ENCODE peak calls at places on chromosome 13, in eight cellular contexts. A is AG04449, J is body of pancreas, S is fibroblast of pulmonary artery, Q is osteocyte, B is kidney, Z is stomach, F is IMR-90. V is an unnamed sample.

GRCh38 chr13:20825476-20825875 is 51.7 kb upstream of the EEF1AKMT1 start:
- DNase-seq in A (no peak), Q (no peak), J (no peak), S (peak), B (no peak), F (peak), Z (no peak), V (no peak)

GRCh38 chr13:27599845-27600553 is 20.3 kb downstream of the LNX2 start:
- DNase-seq in B (no peak), F (peak), A (peak), Z (peak), Q (no peak), S (peak), J (peak), V (peak)

GRCh38 chr13:34076943-34077703 is 259.2 kb downstream of the RFC3 start:
- DNase-seq in S (peak), F (peak), Z (no peak), J (no peak), B (no peak), Q (no peak), A (peak), V (no peak)

GRCh38 chr13:22063416-22064124 is 392.7 kb downstream of the FGF9 start:
- DNase-seq in A (no peak), F (no peak), B (no peak), Q (no peak), S (no peak), J (no peak), Z (no peak), V (no peak)

GRCh38 chr13:101298517-101298916 is 117.8 kb downstream of the NALCN start:
- DNase-seq in Q (no peak), S (no peak), Z (no peak), J (no peak), B (no peak), F (no peak), A (no peak), V (no peak)

GRCh38 chr13:112893570-112894422 is 75.2 kb upstream of the MCF2L start:
- DNase-seq in S (peak), J (peak), Q (no peak), A (no peak), Z (peak), F (peak), B (peak), V (no peak)

GRCh38 chr13:111184685-111185401 is 69.7 kb downstream of the ARHGEF7 start:
- DNase-seq in F (no peak), A (no peak), J (no peak), Z (no peak), B (no peak), S (no peak), Q (no peak), V (peak)

GRCh38 chr13:111035861-111036260 is 79.2 kb upstream of the ARHGEF7 start:
- DNase-seq in B (no peak), Q (no peak), S (no peak), J (no peak), Z (no peak), A (no peak), F (no peak), V (no peak)

GRCh38 chr13:29771247-29771646 is 79.2 kb downstream of the UBL3 start:
- DNase-seq in A (no peak), J (no peak), B (no peak), Q (no peak), Z (no peak), S (peak), F (peak), V (no peak)

GRCh38 chr13:104326523-104326922 is 1260.3 kb upstream of the SLC10A2 start:
- DNase-seq in Q (no peak), F (no peak), Z (no peak), S (no peak), A (no peak), B (no peak), J (no peak), V (no peak)

GRCh38 chr13:85266771-85267170 is 532.4 kb downstream of the SLITRK6 start:
- DNase-seq in A (no peak), Q (no peak), B (no peak), J (no peak), F (no peak), S (no peak), Z (no peak), V (no peak)

GRCh38 chr13:29548722-29549446 is 46.6 kb downstream of the SLC7A1 start:
- DNase-seq in J (peak), S (peak), A (no peak), Q (no peak), Z (no peak), B (no peak), F (peak), V (no peak)

GRCh38 chr13:100875392-100876043 is 200.9 kb upstream of the TMTC4 start:
- DNase-seq in F (peak), Z (no peak), Q (no peak), J (no peak), S (peak), B (no peak), A (peak), V (no peak)

GRCh38 chr13:71799320-71799719 is 67.7 kb downstream of the DACH1 start:
- DNase-seq in A (no peak), F (no peak), Q (no peak), S (no peak), B (no peak), Z (no peak), J (no peak), V (no peak)

GRCh38 chr13:90800082-90800746 is 547.3 kb upstream of the MIR17HG start:
- DNase-seq in Q (no peak), J (peak), S (peak), A (no peak), B (peak), F (no peak), Z (no peak), V (peak)

GRCh38 chr13:49996951-49997895 is at the start of gene TRIM13:
- DNase-seq in A (peak), S (peak), Z (peak), J (peak), B (peak), Q (peak), F (peak), V (peak)

GRCh38 chr13:49997935-49998334 is 1.1 kb downstream of the TRIM13 start:
- DNase-seq in A (no peak), F (no peak), B (no peak), S (no peak), Q (no peak), J (no peak), Z (no peak), V (no peak)

GRCh38 chr13:49995535-49996165 is 1.2 kb upstream of the TRIM13 start:
- DNase-seq in B (no peak), F (no peak), A (no peak), Z (no peak), S (no peak), Q (no peak), J (no peak), V (no peak)

GRCh38 chr13:49998714-49999624 is 2.1 kb downstream of the TRIM13 start:
- DNase-seq in S (no peak), F (no peak), Q (no peak), Z (no peak), J (no peak), B (no peak), A (no peak), V (no peak)

DNA sequence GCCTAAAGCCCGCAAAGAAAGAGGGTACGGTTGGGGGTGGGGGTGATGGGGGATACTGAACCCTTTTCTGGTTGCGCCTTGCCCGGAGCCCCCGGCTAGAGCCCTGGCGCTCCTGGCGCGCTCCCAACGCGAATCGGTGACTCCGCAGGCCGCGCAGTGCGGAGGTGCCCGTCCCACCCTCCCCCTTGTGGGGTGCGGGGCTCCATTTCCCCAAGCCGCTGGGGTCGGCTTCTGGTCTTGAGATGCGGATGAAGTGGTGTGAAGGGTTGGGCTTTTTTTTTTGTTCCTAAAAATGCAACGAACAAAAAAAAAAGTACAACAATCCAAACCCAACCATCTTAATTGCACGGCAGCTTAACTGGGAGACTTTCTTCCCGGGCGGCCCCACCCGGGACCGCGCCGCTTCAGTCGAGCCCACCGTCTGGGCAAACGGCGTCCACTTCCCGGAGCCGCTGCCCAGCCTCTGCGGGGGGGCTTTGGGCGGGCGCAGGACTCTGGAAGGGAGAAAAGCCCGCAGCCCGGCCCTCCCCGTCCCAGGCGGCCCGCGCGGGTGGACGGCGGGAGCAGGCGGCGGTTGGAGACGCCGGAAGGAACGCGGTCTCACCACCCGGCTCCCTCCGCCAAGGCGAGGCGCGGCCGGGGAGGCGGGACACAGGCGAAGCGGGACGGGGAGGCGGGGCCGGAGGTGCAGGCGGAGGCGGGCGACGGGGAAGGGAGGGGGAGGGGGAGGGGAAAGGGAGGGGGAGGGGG is 501 bp upstream of the TRIM13 start:
- DNase-seq in Z (peak), J (peak), B (peak), S (peak), Q (peak), A (no peak), F (peak), V (peak)
- TF ChIP-seq CTCF in Z (no peak), J (peak), B (no peak), S (no peak), Q (no peak), A (no peak), F (no peak), V (no peak)

GRCh38 chr13:73060251-73061160 is 1.7 kb downstream of the KLF5 start:
- DNase-seq in B (no peak), S (peak), A (peak), Z (no peak), J (peak), F (peak), Q (no peak), V (peak)

GRCh38 chr13:73059460-73060250 is 850 bp downstream of the KLF5 start:
- DNase-seq in A (no peak), Q (no peak), F (peak), S (no peak), J (peak), B (peak), Z (peak), V (peak)

GRCh38 chr13:73058432-73058740 is 419 bp upstream of the KLF5 start:
- DNase-seq in F (no peak), Z (no peak), A (no peak), S (no peak), J (no peak), Q (no peak), B (no peak), V (no peak)

GRCh38 chr13:73057284-73058025 is 1.4 kb upstream of the KLF5 start:
- DNase-seq in Q (no peak), A (no peak), J (no peak), B (no peak), S (no peak), F (no peak), Z (no peak), V (no peak)

GRCh38 chr13:73058741-73059459 is at the start of gene KLF5:
- DNase-seq in Q (peak), F (peak), B (peak), J (peak), Z (peak), S (peak), A (peak), V (peak)
- TF ChIP-seq CTCF in Q (no peak), F (no peak), B (peak), J (no peak), Z (no peak), S (no peak), A (no peak), V (no peak)

GRCh38 chr13:99366075-99366987 is 59.1 kb upstream of the GPR183 start:
- DNase-seq in S (no peak), Z (no peak), A (no peak), Q (no peak), B (peak), J (no peak), F (no peak), V (no peak)

GRCh38 chr13:99363949-99364348 is 56.8 kb upstream of the GPR183 start:
- DNase-seq in J (no peak), Q (no peak), Z (no peak), S (no peak), F (no peak), B (no peak), A (no peak), V (no peak)

GRCh38 chr13:99367106-99367616 is 60.0 kb upstream of the GPR183 start:
- DNase-seq in Z (no peak), B (peak), S (no peak), Q (no peak), A (no peak), F (no peak), J (no peak), V (no peak)

GRCh38 chr13:99370476-99371272 is 63.5 kb upstream of the GPR183 start:
- DNase-seq in S (no peak), Q (peak), B (peak), F (no peak), J (no peak), Z (no peak), A (no peak), V (no peak)

GRCh38 chr13:99367663-99368448 is 60.7 kb upstream of the GPR183 start:
- DNase-seq in S (no peak), Z (no peak), B (peak), Q (no peak), F (no peak), A (no peak), J (no peak), V (no peak)
- TF ChIP-seq CTCF in S (no peak), Z (no peak), B (no peak), Q (no peak), F (no peak), A (no peak), J (no peak), V (no peak)

GRCh38 chr13:107144432-107144831 is 576.5 kb upstream of the ARGLU1 start:
- DNase-seq in J (no peak), A (no peak), F (peak), Z (no peak), B (no peak), S (peak), Q (no peak), V (no peak)
- TF ChIP-seq CTCF in J (no peak), A (no peak), F (peak), Z (no peak), B (no peak), S (peak), Q (peak), V (no peak)

DNA sequence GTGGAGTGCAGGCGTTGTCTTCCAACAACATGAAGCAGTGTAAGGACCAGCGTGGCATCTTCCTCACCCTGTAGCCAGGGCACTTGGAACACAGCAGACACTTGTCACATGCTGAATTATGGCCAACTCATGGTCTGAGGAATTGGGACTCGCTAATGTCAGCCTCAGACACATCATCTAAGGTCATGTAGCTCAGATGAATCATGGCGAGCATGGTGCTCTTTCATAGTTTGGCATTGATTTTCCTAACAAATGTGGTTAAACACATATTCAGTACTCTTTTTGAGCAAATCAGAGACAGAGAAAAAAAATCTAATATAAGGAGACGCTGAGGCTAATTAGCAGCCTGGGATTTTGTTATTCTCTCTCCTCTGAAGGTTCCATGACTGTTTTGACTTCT is 99.5 kb upstream of the SGCG start:
- DNase-seq in A (peak), J (no peak), B (no peak), F (peak), Q (no peak), S (no peak), Z (no peak), V (no peak)
- TF ChIP-seq CTCF in A (no peak), J (no peak), B (no peak), F (no peak), Q (no peak), S (no peak), Z (no peak), V (no peak)

GRCh38 chr13:57633950-57634828 is 2.6 kb downstream of the PCDH17 start:
- DNase-seq in Z (no peak), S (no peak), B (peak), J (peak), Q (no peak), F (no peak), A (no peak), V (no peak)

GRCh38 chr13:57631607-57632275 is at the start of gene PCDH17:
- DNase-seq in A (no peak), J (peak), Q (no peak), Z (peak), S (peak), B (no peak), F (no peak), V (no peak)

GRCh38 chr13:57634829-57635165 is 3.3 kb downstream of the PCDH17 start:
- DNase-seq in S (no peak), Z (no peak), B (peak), Q (no peak), F (no peak), A (no peak), J (peak), V (no peak)

GRCh38 chr13:57632276-57633140 is 964 bp downstream of the PCDH17 start:
- DNase-seq in B (no peak), A (no peak), Q (no peak), J (peak), Z (no peak), F (no peak), S (peak), V (no peak)

GRCh38 chr13:57633141-57633949 is 1.8 kb downstream of the PCDH17 start:
- DNase-seq in A (no peak), Q (no peak), J (peak), F (no peak), S (peak), Z (peak), B (peak), V (no peak)
- TF ChIP-seq CTCF in A (no peak), Q (peak), J (peak), F (no peak), S (peak), Z (peak), B (peak), V (no peak)

GRCh38 chr13:50613356-50613831 is 230.1 kb downstream of the DLEU7 start:
- DNase-seq in J (no peak), Z (no peak), S (peak), F (no peak), Q (no peak), A (no peak), B (no peak), V (no peak)

GRCh38 chr13:50610238-50610637 is 233.3 kb downstream of the DLEU7 start:
- DNase-seq in J (no peak), B (no peak), A (no peak), F (no peak), Q (no peak), Z (no peak), S (no peak), V (no peak)

GRCh38 chr13:50611117-50611781 is 232.2 kb downstream of the DLEU7 start:
- DNase-seq in B (no peak), Z (no peak), Q (no peak), S (no peak), A (no peak), F (no peak), J (no peak), V (no peak)

GRCh38 chr13:50615234-50615633 is 228.3 kb downstream of the DLEU7 start:
- DNase-seq in B (no peak), F (no peak), Z (no peak), S (no peak), J (no peak), Q (no peak), A (no peak), V (no peak)

DNA sequence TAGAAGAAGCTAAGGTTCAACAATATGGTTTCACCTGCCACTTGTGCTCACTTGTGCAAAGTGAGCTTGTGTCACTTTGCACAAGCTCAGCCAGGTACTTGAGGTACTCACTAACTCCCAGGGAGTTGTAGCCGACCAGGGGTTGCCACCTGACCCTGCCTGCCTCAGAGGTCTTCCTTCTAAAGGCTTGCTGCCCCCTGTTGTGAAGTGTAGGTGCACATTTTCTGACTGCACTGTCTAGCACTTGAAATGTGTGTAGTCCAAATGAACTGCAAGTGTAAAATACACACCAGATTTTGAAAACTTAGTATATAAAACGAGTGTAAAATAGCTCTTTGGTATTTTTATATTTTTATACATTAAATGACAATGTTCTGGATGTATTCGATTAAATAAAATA is 230.8 kb downstream of the DLEU7 start:
- DNase-seq in A (no peak), Z (no peak), B (no peak), F (no peak), S (no peak), Q (no peak), J (no peak), V (no peak)
- TF ChIP-seq CTCF in A (no peak), Z (no peak), B (no peak), F (no peak), S (no peak), Q (no peak), J (no peak), V (no peak)

GRCh38 chr13:35531551-35531950 is 55.1 kb upstream of the MAB21L1 start:
- DNase-seq in B (no peak), Z (no peak), F (no peak), S (no peak), A (no peak), J (no peak), Q (no peak), V (no peak)
- TF ChIP-seq CTCF in B (no peak), Z (no peak), F (no peak), S (no peak), A (no peak), J (no peak), Q (no peak), V (no peak)

DNA sequence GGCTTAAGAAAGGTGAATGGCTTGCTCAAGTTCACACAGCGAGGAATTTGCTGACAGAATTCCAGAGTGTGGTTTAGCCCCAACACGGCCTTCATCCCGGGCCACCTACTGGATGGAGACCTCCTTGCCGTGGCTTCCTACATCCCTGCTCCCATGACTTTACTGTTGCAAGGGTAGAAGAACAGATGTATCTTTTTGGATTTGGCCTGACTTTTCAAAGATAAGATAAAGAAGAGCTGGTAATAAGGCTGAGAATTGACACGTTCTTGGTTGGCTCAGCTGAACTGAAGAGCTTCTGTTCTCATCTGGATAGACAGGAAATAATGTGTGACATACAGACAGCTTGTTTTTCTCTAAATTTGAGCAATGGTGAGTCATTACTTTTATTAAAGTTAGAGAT is 113.1 kb downstream of the KLF5 start:
- DNase-seq in Q (no peak), Z (no peak), J (no peak), B (no peak), F (peak), S (peak), A (no peak), V (no peak)
- TF ChIP-seq CTCF in Q (no peak), Z (no peak), J (no peak), B (no peak), F (peak), S (peak), A (peak), V (no peak)

GRCh38 chr13:63631006-63631405 is 2215.4 kb upstream of the PCDH20 start:
- DNase-seq in Q (no peak), S (no peak), J (no peak), B (no peak), F (no peak), Z (no peak), A (no peak), V (no peak)

GRCh38 chr13:63625869-63626268 is 2210.2 kb upstream of the PCDH20 start:
- DNase-seq in J (no peak), Q (no peak), Z (no peak), B (no peak), A (no peak), S (peak), F (peak), V (no peak)

GRCh38 chr13:63629591-63629990 is 2213.9 kb upstream of the PCDH20 start:
- DNase-seq in B (no peak), J (no peak), A (no peak), Z (no peak), F (no peak), S (no peak), Q (no peak), V (no peak)

DNA sequence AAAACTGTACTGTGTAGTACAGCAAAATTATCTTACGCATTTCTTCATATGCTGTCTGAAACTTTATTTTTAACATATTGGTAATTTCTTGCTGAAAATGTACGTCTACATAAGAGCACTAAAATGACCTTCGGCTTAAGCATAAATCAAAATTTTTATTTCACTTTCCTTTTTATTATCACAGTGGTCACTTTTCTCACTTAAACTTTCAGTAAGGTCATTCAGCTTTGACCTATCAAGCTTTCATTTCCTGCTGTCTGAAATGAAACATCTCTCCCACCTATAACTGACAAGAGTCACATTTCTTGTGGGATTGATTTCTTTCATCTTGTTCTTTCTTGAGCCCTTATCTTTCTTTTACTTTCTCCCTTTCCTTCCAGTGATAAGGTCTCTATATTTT is 2212.7 kb upstream of the PCDH20 start:
- DNase-seq in Q (no peak), J (no peak), F (no peak), B (no peak), A (no peak), S (no peak), Z (no peak), V (no peak)
- TF ChIP-seq CTCF in Q (no peak), J (no peak), F (no peak), B (no peak), A (no peak), S (no peak), Z (no peak), V (no peak)

V was measured in gastrocnemius medialis.